ENCODE peak calls at places on chromosomes 13 and 19, in eight cellular contexts. G is fibroblast of the aortic adventitia, L is coronary artery, M is psoas muscle, D is upper lobe of right lung, B is pancreas, W is heart right ventricle, P is tibial artery. U is an unnamed sample.

GRCh38 chr13:78238911-78239310 is 320.3 kb upstream of the EDNRB start:
- DNase-seq in G (no peak), L (no peak), M (no peak), D (no peak), B (no peak), W (no peak), P (no peak), U (no peak)

GRCh38 chr19:41218615-41219507 is at the start of gene AXL:
- DNase-seq in G (peak; percentile 85), L (peak; percentile 95), M (peak; percentile 89), D (peak; percentile 84), B (peak; percentile 40), W (peak; percentile 81), P (peak; percentile 97), U (peak; percentile 59)

GRCh38 chr13:73578251-73578875 is 519.6 kb downstream of the KLF5 start:
- DNase-seq in G (peak; percentile 18), L (no peak), M (no peak), D (no peak), B (no peak), W (no peak), P (no peak), U (no peak)

GRCh38 chr13:98173431-98173921 is 3.6 kb downstream of the RNF113B start:
- DNase-seq in G (peak; percentile 90), L (no peak), M (no peak), D (no peak), B (no peak), W (no peak), P (peak; percentile 67), U (peak; percentile 44)

GRCh38 chr13:24923305-24923640 is 159.3 kb downstream of the RNF17 start:
- DNase-seq in G (peak; percentile 92), L (no peak), M (no peak), D (no peak), B (no peak), W (no peak), P (no peak), U (no peak)

GRCh38 chr19:13633109-13633508 is 126.8 kb upstream of the CACNA1A start:
- DNase-seq in G (peak; percentile 65), L (no peak), M (no peak), D (no peak), B (no peak), W (no peak), P (no peak), U (peak; percentile 64)

GRCh38 chr13:72304121-72304745 is 423.2 kb downstream of the MZT1 start:
- DNase-seq in G (peak; percentile 8), L (no peak), M (no peak), D (no peak), B (no peak), W (no peak), P (no peak), U (no peak)

GRCh38 chr13:113637262-113638160 is 20.5 kb downstream of the ATP4B start:
- DNase-seq in G (no peak), L (peak; percentile 61), M (peak; percentile 30), D (peak; percentile 46), B (peak; percentile 3), W (no peak), P (peak; percentile 41), U (no peak)

GRCh38 chr13:77513719-77514335 is 21.7 kb upstream of the SCEL start:
- DNase-seq in G (no peak), L (no peak), M (no peak), D (no peak), B (no peak), W (no peak), P (no peak), U (no peak)

GRCh38 chr19:40348961-40349507 is 539 bp downstream of the PLD3 start:
- DNase-seq in G (peak; percentile 72), L (no peak), M (no peak), D (no peak), B (no peak), W (no peak), P (no peak), U (peak; percentile 15)

GRCh38 chr13:23636360-23636759 is 66.1 kb downstream of the TNFRSF19 start:
- DNase-seq in G (no peak), L (no peak), M (no peak), D (no peak), B (no peak), W (no peak), P (no peak), U (no peak)

GRCh38 chr13:99979453-99980200 is 2.0 kb upstream of the ZIC2 start:
- DNase-seq in G (no peak), L (no peak), M (peak; percentile 43), D (peak; percentile 58), B (no peak), W (no peak), P (no peak), U (no peak)

GRCh38 chr19:15563325-15563794 is 51.7 kb upstream of the CYP4F8 start:
- DNase-seq in G (no peak), L (no peak), M (no peak), D (peak; percentile 61), B (peak; percentile 61), W (peak; percentile 47), P (no peak), U (no peak)

GRCh38 chr13:77310161-77310560 is 16.7 kb downstream of the MYCBP2 start:
- DNase-seq in G (no peak), L (no peak), M (no peak), D (no peak), B (no peak), W (no peak), P (no peak), U (no peak)

GRCh38 chr13:106873810-106874209 is 305.9 kb upstream of the ARGLU1 start:
- DNase-seq in G (no peak), L (no peak), M (no peak), D (no peak), B (no peak), W (no peak), P (no peak), U (no peak)

GRCh38 chr13:29418026-29418425 is 177.5 kb downstream of the SLC7A1 start:
- DNase-seq in G (no peak), L (no peak), M (no peak), D (no peak), B (no peak), W (no peak), P (no peak), U (no peak)
- TF ChIP-seq CTCF in G (no peak), L (no peak), M (no peak), D (no peak), B (no peak), W (no peak), P (no peak), U (no peak)

GRCh38 chr19:49890349-49891311 is 6.1 kb downstream of the IL4I1 start:
- DNase-seq in G (no peak), L (no peak), M (no peak), D (peak; percentile 80), B (peak; percentile 69), W (no peak), P (no peak), U (no peak)
- H3K4me3 ChIP-seq in G (peak overlapping the region; percentile 28), L (peak overlapping the region; percentile 60), M (peak overlapping the region; percentile 53), D (peak overlapping the region; percentile 28), B (peak overlapping the region; percentile 19), W (peak overlapping the region; percentile 35), P (peak overlapping the region; percentile 11), U (no peak overlapping the region)

GRCh38 chr19:58108546-58108817 is 10.5 kb upstream of the ZSCAN18 start:
- DNase-seq in G (no peak), L (no peak), M (no peak), D (no peak), B (no peak), W (no peak), P (no peak), U (no peak)
- TF ChIP-seq CTCF in G (no peak), L (no peak), M (no peak), D (no peak), B (no peak), W (no peak), P (no peak), U (no peak)

GRCh38 chr19:4534836-4535658 is at the start of gene PLIN5:
- DNase-seq in G (peak; percentile 22), L (no peak), M (peak; percentile 95), D (peak; percentile 93), B (peak; percentile 99), W (peak; percentile 83), P (no peak), U (peak; percentile 40)
- H3K4me3 ChIP-seq in G (no peak within 1 kb of the TSS), L (peak within 1 kb of the TSS; percentile 49), M (peak within 1 kb of the TSS; percentile 66), D (peak within 1 kb of the TSS; percentile 35), B (peak within 1 kb of the TSS; percentile 62), W (peak within 1 kb of the TSS; percentile 54), P (no peak within 1 kb of the TSS), U (peak within 1 kb of the TSS; percentile 5)

DNA sequence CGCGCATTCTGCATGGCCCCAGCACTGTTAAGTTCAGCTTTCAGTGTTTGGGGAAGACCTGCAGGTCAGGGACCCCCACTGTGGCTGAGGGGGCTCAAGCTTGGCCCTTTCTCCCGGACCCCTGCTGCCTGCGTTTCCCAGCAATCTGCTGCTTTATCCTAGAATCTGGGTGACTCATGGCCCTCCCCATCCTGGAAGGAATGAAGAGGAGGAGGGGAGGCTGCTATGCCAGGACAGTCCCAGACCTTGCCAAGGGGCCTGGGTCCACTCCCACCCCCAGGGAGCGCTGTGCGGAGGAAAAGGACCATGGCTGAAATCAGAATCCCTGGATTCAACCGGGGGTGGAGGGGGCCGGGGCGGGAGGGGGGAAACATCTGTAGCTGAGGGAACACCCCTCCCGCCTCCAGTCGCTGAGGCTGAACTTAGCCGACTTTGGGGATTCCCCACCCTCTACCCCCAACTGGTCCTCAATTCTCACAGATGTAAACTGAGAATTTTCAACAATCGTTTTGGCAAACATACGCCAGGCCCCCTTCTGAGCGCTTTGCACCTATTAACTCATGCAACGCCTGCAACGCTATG is 20.6 kb downstream of the ZNF114 start:
- DNase-seq in G (peak; percentile 61), L (no peak), M (no peak), D (no peak), B (no peak), W (no peak), P (no peak), U (no peak)
- TF ChIP-seq CTCF in G (peak; percentile 41), L (no peak), M (no peak), D (no peak), B (no peak), W (no peak), P (no peak), U (peak; percentile 42)

DNA sequence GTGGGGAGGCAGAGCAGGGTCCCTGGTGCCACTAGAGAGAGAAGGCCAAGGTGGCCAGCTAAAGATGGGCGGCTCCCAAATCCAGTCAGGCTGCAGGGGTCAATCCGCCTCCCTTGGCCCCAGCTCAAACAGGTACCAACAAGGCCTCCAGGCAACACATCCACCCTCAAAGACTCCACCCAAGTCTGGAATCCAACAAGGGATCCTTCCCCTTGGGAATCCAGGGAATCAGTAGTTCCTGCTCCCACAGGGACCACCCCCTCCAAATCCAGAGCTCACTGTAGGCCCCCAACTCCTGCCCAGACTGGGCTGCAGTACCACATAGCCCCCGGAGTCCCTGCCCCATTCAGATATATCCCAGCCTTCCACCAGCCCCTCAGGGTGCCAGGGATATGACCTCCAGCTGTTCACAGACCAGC is 3.3 kb downstream of the ERF start:
- DNase-seq in G (no peak), L (peak; percentile 71), M (no peak), D (no peak), B (no peak), W (no peak), P (no peak), U (no peak)
- H3K4me3 ChIP-seq in G (peak overlapping the region; percentile 83), L (peak overlapping the region; percentile 97), M (peak overlapping the region; percentile 95), D (peak overlapping the region; percentile 98), B (no peak overlapping the region), W (peak overlapping the region; percentile 95), P (peak overlapping the region; percentile 97), U (peak overlapping the region; percentile 93)

GRCh38 chr19:8321067-8321759 is at the start of the genes NDUFA7 and RPS28:
- DNase-seq in G (peak; percentile 96), L (peak; percentile 97), M (peak; percentile 99), D (peak; percentile 98), B (peak; percentile 98), W (peak; percentile 98), P (peak; percentile 98), U (peak; percentile 93)
- TF ChIP-seq CTCF in G (no peak), L (no peak), M (peak; percentile 28), D (peak; percentile 40), B (no peak), W (peak; percentile 49), P (peak; percentile 20), U (no peak)

U was measured in HFF-Myc.